ENCODE peak calls at places on chromosomes 5 and 9, in seven cellular contexts. One of them, this sample, is unnamed.

GRCh38 chr9:121494192-121494591 is 5.5 kb downstream of the GGTA1 start:
- DNase-seq in stimulated activated CD4-positive, alpha-beta T cell treated with anti-CD3 and anti-CD28 coated beads, Interleukin-2, amount 100 ng/mL, for 48 hours: no peak
- DNase-seq in SW 1271: no peak
- DNase-seq in hypothalamus: no peak
- DNase-seq in NCI-H345: no peak
- DNase-seq in body of pancreas: peak
- DNase-seq in stimulated activated CD8-positive, alpha-beta memory T cell treated with anti-CD3 and anti-CD28 coated beads, Interleukin-7, amount 100 ng/mL, for 1 hour: no peak
- DNase-seq in this sample: no peak

GRCh38 chr5:59042201-59042600 is 459.3 kb downstream of the RAB3C start:
- DNase-seq in stimulated activated CD4-positive, alpha-beta T cell treated with anti-CD3 and anti-CD28 coated beads, Interleukin-2, amount 100 ng/mL, for 48 hours: no peak
- DNase-seq in SW 1271: peak
- DNase-seq in hypothalamus: no peak
- DNase-seq in NCI-H345: no peak
- DNase-seq in body of pancreas: no peak
- DNase-seq in stimulated activated CD8-positive, alpha-beta memory T cell treated with anti-CD3 and anti-CD28 coated beads, Interleukin-7, amount 100 ng/mL, for 1 hour: no peak
- DNase-seq in this sample: peak

GRCh38 chr9:17906204-17906840 is 327.5 kb downstream of the SH3GL2 start:
- DNase-seq in stimulated activated CD4-positive, alpha-beta T cell treated with anti-CD3 and anti-CD28 coated beads, Interleukin-2, amount 100 ng/mL, for 48 hours: no peak
- DNase-seq in SW 1271: no peak
- DNase-seq in hypothalamus: no peak
- DNase-seq in NCI-H345: peak
- DNase-seq in body of pancreas: no peak
- DNase-seq in stimulated activated CD8-positive, alpha-beta memory T cell treated with anti-CD3 and anti-CD28 coated beads, Interleukin-7, amount 100 ng/mL, for 1 hour: no peak
- DNase-seq in this sample: no peak

GRCh38 chr5:52861368-52861767 is 73.7 kb downstream of the ITGA1 start:
- DNase-seq in stimulated activated CD4-positive, alpha-beta T cell treated with anti-CD3 and anti-CD28 coated beads, Interleukin-2, amount 100 ng/mL, for 48 hours: no peak
- DNase-seq in SW 1271: no peak
- DNase-seq in hypothalamus: no peak
- DNase-seq in NCI-H345: no peak
- DNase-seq in body of pancreas: no peak
- DNase-seq in stimulated activated CD8-positive, alpha-beta memory T cell treated with anti-CD3 and anti-CD28 coated beads, Interleukin-7, amount 100 ng/mL, for 1 hour: no peak
- DNase-seq in this sample: no peak

GRCh38 chr5:157926953-157927352 is 68.0 kb upstream of the CLINT1 start:
- DNase-seq in stimulated activated CD4-positive, alpha-beta T cell treated with anti-CD3 and anti-CD28 coated beads, Interleukin-2, amount 100 ng/mL, for 48 hours: no peak
- DNase-seq in SW 1271: no peak
- DNase-seq in hypothalamus: no peak
- DNase-seq in NCI-H345: no peak
- DNase-seq in body of pancreas: no peak
- DNase-seq in stimulated activated CD8-positive, alpha-beta memory T cell treated with anti-CD3 and anti-CD28 coated beads, Interleukin-7, amount 100 ng/mL, for 1 hour: no peak
- DNase-seq in this sample: no peak

GRCh38 chr5:113361701-113362100 is 73.1 kb downstream of the TSSK1B start:
- DNase-seq in stimulated activated CD4-positive, alpha-beta T cell treated with anti-CD3 and anti-CD28 coated beads, Interleukin-2, amount 100 ng/mL, for 48 hours: no peak
- DNase-seq in SW 1271: no peak
- DNase-seq in hypothalamus: no peak
- DNase-seq in NCI-H345: no peak
- DNase-seq in body of pancreas: no peak
- DNase-seq in stimulated activated CD8-positive, alpha-beta memory T cell treated with anti-CD3 and anti-CD28 coated beads, Interleukin-7, amount 100 ng/mL, for 1 hour: no peak
- DNase-seq in this sample: no peak

GRCh38 chr5:111308951-111309350 is 84.8 kb downstream of the CAMK4 start:
- DNase-seq in stimulated activated CD4-positive, alpha-beta T cell treated with anti-CD3 and anti-CD28 coated beads, Interleukin-2, amount 100 ng/mL, for 48 hours: no peak
- DNase-seq in SW 1271: no peak
- DNase-seq in hypothalamus: no peak
- DNase-seq in NCI-H345: peak
- DNase-seq in body of pancreas: no peak
- DNase-seq in stimulated activated CD8-positive, alpha-beta memory T cell treated with anti-CD3 and anti-CD28 coated beads, Interleukin-7, amount 100 ng/mL, for 1 hour: no peak
- DNase-seq in this sample: no peak

GRCh38 chr5:80917596-80917995 is 42.6 kb upstream of the RASGRF2 start:
- DNase-seq in stimulated activated CD4-positive, alpha-beta T cell treated with anti-CD3 and anti-CD28 coated beads, Interleukin-2, amount 100 ng/mL, for 48 hours: no peak
- DNase-seq in SW 1271: no peak
- DNase-seq in hypothalamus: no peak
- DNase-seq in NCI-H345: no peak
- DNase-seq in body of pancreas: no peak
- DNase-seq in stimulated activated CD8-positive, alpha-beta memory T cell treated with anti-CD3 and anti-CD28 coated beads, Interleukin-7, amount 100 ng/mL, for 1 hour: no peak
- DNase-seq in this sample: no peak

GRCh38 chr5:33563983-33564908 is 123.5 kb downstream of the TARS1 start:
- DNase-seq in stimulated activated CD4-positive, alpha-beta T cell treated with anti-CD3 and anti-CD28 coated beads, Interleukin-2, amount 100 ng/mL, for 48 hours: no peak
- DNase-seq in SW 1271: no peak
- DNase-seq in hypothalamus: no peak
- DNase-seq in NCI-H345: no peak
- DNase-seq in body of pancreas: no peak
- DNase-seq in stimulated activated CD8-positive, alpha-beta memory T cell treated with anti-CD3 and anti-CD28 coated beads, Interleukin-7, amount 100 ng/mL, for 1 hour: no peak
- DNase-seq in this sample: peak

GRCh38 chr5:68505917-68506860 is 290.6 kb downstream of the PIK3R1 start:
- DNase-seq in stimulated activated CD4-positive, alpha-beta T cell treated with anti-CD3 and anti-CD28 coated beads, Interleukin-2, amount 100 ng/mL, for 48 hours: no peak
- DNase-seq in SW 1271: no peak
- DNase-seq in hypothalamus: no peak
- DNase-seq in NCI-H345: no peak
- DNase-seq in body of pancreas: no peak
- DNase-seq in stimulated activated CD8-positive, alpha-beta memory T cell treated with anti-CD3 and anti-CD28 coated beads, Interleukin-7, amount 100 ng/mL, for 1 hour: no peak
- DNase-seq in this sample: peak

GRCh38 chr5:154241021-154241420 is 50.5 kb downstream of the GALNT10 start:
- DNase-seq in stimulated activated CD4-positive, alpha-beta T cell treated with anti-CD3 and anti-CD28 coated beads, Interleukin-2, amount 100 ng/mL, for 48 hours: no peak
- DNase-seq in SW 1271: no peak
- DNase-seq in hypothalamus: no peak
- DNase-seq in NCI-H345: no peak
- DNase-seq in body of pancreas: no peak
- DNase-seq in stimulated activated CD8-positive, alpha-beta memory T cell treated with anti-CD3 and anti-CD28 coated beads, Interleukin-7, amount 100 ng/mL, for 1 hour: no peak
- DNase-seq in this sample: no peak

GRCh38 chr5:176173647-176174046 is 64.6 kb upstream of the SIMC1 start:
- DNase-seq in stimulated activated CD4-positive, alpha-beta T cell treated with anti-CD3 and anti-CD28 coated beads, Interleukin-2, amount 100 ng/mL, for 48 hours: no peak
- DNase-seq in SW 1271: no peak
- DNase-seq in hypothalamus: no peak
- DNase-seq in NCI-H345: no peak
- DNase-seq in body of pancreas: no peak
- DNase-seq in stimulated activated CD8-positive, alpha-beta memory T cell treated with anti-CD3 and anti-CD28 coated beads, Interleukin-7, amount 100 ng/mL, for 1 hour: no peak
- DNase-seq in this sample: no peak

GRCh38 chr5:159178978-159179377 is 30.4 kb downstream of the RNF145 start:
- DNase-seq in stimulated activated CD4-positive, alpha-beta T cell treated with anti-CD3 and anti-CD28 coated beads, Interleukin-2, amount 100 ng/mL, for 48 hours: no peak
- DNase-seq in SW 1271: peak
- DNase-seq in hypothalamus: no peak
- DNase-seq in NCI-H345: no peak
- DNase-seq in body of pancreas: peak
- DNase-seq in stimulated activated CD8-positive, alpha-beta memory T cell treated with anti-CD3 and anti-CD28 coated beads, Interleukin-7, amount 100 ng/mL, for 1 hour: no peak
- DNase-seq in this sample: peak

GRCh38 chr9:93234600-93234999 is 50.7 kb downstream of the WNK2 start:
- DNase-seq in stimulated activated CD4-positive, alpha-beta T cell treated with anti-CD3 and anti-CD28 coated beads, Interleukin-2, amount 100 ng/mL, for 48 hours: no peak
- DNase-seq in SW 1271: no peak
- DNase-seq in hypothalamus: no peak
- DNase-seq in NCI-H345: no peak
- DNase-seq in body of pancreas: peak
- DNase-seq in stimulated activated CD8-positive, alpha-beta memory T cell treated with anti-CD3 and anti-CD28 coated beads, Interleukin-7, amount 100 ng/mL, for 1 hour: no peak
- DNase-seq in this sample: no peak

GRCh38 chr5:4924581-4924980 is 215.5 kb upstream of the ADAMTS16 start:
- DNase-seq in stimulated activated CD4-positive, alpha-beta T cell treated with anti-CD3 and anti-CD28 coated beads, Interleukin-2, amount 100 ng/mL, for 48 hours: no peak
- DNase-seq in SW 1271: no peak
- DNase-seq in hypothalamus: no peak
- DNase-seq in NCI-H345: no peak
- DNase-seq in body of pancreas: no peak
- DNase-seq in stimulated activated CD8-positive, alpha-beta memory T cell treated with anti-CD3 and anti-CD28 coated beads, Interleukin-7, amount 100 ng/mL, for 1 hour: no peak
- DNase-seq in this sample: no peak

GRCh38 chr9:69484023-69484422 is 159.0 kb downstream of the ENTREP1 start:
- DNase-seq in stimulated activated CD4-positive, alpha-beta T cell treated with anti-CD3 and anti-CD28 coated beads, Interleukin-2, amount 100 ng/mL, for 48 hours: no peak
- DNase-seq in SW 1271: no peak
- DNase-seq in hypothalamus: no peak
- DNase-seq in NCI-H345: no peak
- DNase-seq in body of pancreas: no peak
- DNase-seq in stimulated activated CD8-positive, alpha-beta memory T cell treated with anti-CD3 and anti-CD28 coated beads, Interleukin-7, amount 100 ng/mL, for 1 hour: no peak
- DNase-seq in this sample: no peak

GRCh38 chr5:122738088-122738487 is 36.8 kb upstream of the SNX2 start:
- DNase-seq in stimulated activated CD4-positive, alpha-beta T cell treated with anti-CD3 and anti-CD28 coated beads, Interleukin-2, amount 100 ng/mL, for 48 hours: no peak
- DNase-seq in SW 1271: no peak
- DNase-seq in hypothalamus: no peak
- DNase-seq in NCI-H345: no peak
- DNase-seq in body of pancreas: no peak
- DNase-seq in stimulated activated CD8-positive, alpha-beta memory T cell treated with anti-CD3 and anti-CD28 coated beads, Interleukin-7, amount 100 ng/mL, for 1 hour: no peak
- DNase-seq in this sample: no peak

This sample was measured in fibroblast of pulmonary artery.